ENCODE peak calls at places on chromosomes 16 and 17, in four cellular contexts. E is GM23338, X is tibial artery, Z is IMR-90. W is an unnamed sample.

GRCh38 chr17:31491794-31492171 is 100.3 kb downstream of the RAB11FIP4 start:
- DNase-seq in X (no peak), E (no peak), Z (no peak), W (no peak)

GRCh38 chr17:58329808-58330543 is 1.4 kb upstream of the TSPOAP1 start:
- DNase-seq in E (no peak), Z (no peak), X (no peak), W (peak; percentile 22)

GRCh38 chr16:85555549-85556455 is 57.3 kb upstream of the GSE1 start:
- DNase-seq in Z (no peak), X (no peak), E (peak; percentile 83), W (no peak)

GRCh38 chr16:1981398-1981836 is at the start of gene NOXO1:
- DNase-seq in E (no peak), Z (no peak), X (no peak), W (no peak)

GRCh38 chr17:57862410-57862989 is 12.7 kb upstream of the MRPS23 start:
- DNase-seq in E (peak; percentile 51), Z (no peak), X (no peak), W (no peak)

GRCh38 chr17:52420555-52421078 is 262.1 kb upstream of the CA10 start:
- DNase-seq in Z (no peak), E (no peak), X (no peak), W (no peak)

GRCh38 chr17:8865811-8866210 is 1.7 kb downstream of the PIK3R6 start:
- DNase-seq in Z (no peak), X (peak; percentile 44), E (no peak), W (no peak)

GRCh38 chr17:42554250-42555121 is 1.8 kb downstream of the HSD17B1 start:
- DNase-seq in Z (peak; percentile 76), X (peak; percentile 91), E (peak; percentile 96), W (peak; percentile 63)

GRCh38 chr17:50640701-50641338 is 6.1 kb downstream of the ABCC3 start:
- DNase-seq in X (no peak), Z (no peak), E (no peak), W (no peak)

GRCh38 chr17:68707032-68707431 is 105.9 kb upstream of the FAM20A start:
- DNase-seq in E (peak; percentile 2), X (no peak), Z (peak; percentile 56), W (no peak)

GRCh38 chr16:1468456-1468855 is 6.4 kb downstream of the CLCN7 start:
- DNase-seq in E (no peak), X (no peak), Z (no peak), W (no peak)

GRCh38 chr17:8087075-8087941 is at the start of gene ALOX12B:
- DNase-seq in X (no peak), E (no peak), Z (no peak), W (no peak)

GRCh38 chr17:81040791-81041337 is 5.9 kb downstream of the BAIAP2 start:
- DNase-seq in Z (no peak), X (no peak), E (peak; percentile 82), W (no peak)

GRCh38 chr16:80369559-80369958 is 171.2 kb upstream of the DYNLRB2 start:
- DNase-seq in X (no peak), Z (peak; percentile 60), E (peak; percentile 70), W (no peak)

GRCh38 chr17:6101706-6102105 is 31.5 kb downstream of the WSCD1 start:
- DNase-seq in X (peak; percentile 10), E (peak; percentile 23), Z (no peak), W (no peak)

GRCh38 chr16:75526032-75526790 is 9.7 kb downstream of the CHST5 start:
- DNase-seq in Z (no peak), X (no peak), E (no peak), W (no peak)

DNA sequence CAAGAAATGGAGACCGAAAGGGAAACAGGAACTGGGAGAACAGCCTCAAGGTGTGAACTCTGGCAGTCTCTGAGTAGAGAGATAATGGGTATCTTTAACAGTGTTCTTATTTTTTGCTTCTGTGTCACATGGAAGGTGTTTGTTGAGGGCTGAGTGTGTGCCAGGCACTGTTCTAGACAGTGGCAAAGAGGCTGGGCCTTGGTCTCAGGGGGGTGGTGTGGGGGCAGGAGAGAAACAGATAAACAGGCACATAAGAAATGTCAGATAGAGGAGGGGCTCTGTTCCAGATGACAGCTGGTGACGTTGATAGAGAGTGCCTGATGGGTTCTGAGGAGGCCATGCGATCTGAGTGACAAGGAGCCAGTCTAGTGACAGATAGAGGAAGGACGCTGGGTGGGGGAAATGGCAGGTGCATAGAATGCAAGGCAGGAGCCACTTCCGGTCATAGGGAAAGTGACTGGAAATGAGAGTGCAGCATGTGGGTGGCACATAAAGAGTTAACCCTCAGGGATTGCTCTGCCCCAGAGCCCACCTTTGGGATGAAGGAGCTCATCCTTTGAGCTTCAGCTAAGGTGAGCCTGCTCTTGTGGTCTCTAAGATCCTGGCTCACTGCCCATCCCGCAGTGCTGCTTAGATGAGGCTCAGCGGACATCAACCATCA is 33.9 kb downstream of the EPN2 start:
- DNase-seq in E (no peak), Z (no peak), X (no peak), W (no peak)
- H3K4me1 ChIP-seq in E (peaks cover 5% of the 10 kb centered on the region), Z (peaks cover 7% of the 10 kb centered on the region), X (peaks cover 88% of the 10 kb centered on the region), W (no peaks in the 10 kb centered on the region)

DNA sequence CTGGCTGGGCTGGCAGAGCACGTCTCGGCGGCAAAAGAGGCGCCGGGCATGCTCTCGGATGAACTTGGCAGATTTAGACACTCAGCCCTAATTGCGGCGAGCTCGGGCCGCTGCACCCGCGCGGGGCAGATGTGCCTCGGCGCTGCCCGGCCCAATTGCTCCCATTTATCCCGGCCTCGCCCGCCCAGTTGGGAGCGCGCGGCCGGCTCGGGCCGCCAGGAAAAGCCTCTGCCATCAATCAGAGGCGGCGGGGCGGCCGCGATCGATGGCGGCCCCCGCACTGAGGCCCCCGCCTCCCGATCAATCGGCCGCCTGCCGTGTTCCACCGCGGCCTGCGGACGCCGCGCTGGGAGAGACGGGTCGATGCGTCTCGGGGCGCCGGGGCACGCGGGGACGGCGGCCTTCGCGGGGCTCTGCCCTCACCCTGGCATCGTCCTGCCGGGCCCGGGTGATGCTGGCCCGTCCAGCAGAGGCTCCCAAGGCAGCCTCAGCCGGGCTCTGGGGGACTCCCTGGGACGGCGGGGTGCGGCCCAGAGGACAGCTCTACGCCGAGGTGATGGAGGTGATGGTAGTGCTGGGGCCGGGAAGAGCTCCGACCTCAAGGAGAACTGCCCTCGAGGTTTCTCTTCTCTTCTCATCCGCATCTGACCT is 200.9 kb upstream of the N4BP1 start:
- DNase-seq in X (no peak), E (peak; percentile 52), Z (no peak), W (no peak)
- H3K4me3 ChIP-seq in X (no peak overlapping the region), E (peak overlapping the region; percentile 62), Z (no peak overlapping the region), W (no peak overlapping the region)

DNA sequence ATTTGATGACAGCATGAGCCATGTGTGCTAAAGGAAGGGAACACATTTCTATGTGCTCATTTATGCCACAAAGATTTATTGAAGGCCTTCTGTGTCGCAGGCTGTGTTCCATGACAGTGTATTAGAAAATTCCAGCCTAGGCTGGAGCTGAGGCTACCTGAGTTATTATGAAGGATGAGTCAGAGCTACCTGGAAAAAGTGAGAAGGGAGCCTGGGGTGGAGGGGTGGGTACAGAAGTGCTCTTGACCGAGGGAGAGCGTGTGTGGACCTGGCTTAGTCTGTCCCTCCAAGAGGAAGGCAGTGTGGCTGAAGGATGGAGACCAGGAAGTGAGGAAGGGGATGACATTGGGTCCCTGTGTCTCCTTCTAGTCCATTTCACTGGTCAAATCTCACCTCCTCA is 98.3 kb downstream of the N4BP1 start:
- DNase-seq in X (peak; percentile 41), E (no peak), Z (no peak), W (no peak)
- H3K27ac ChIP-seq in X (no peak overlapping the region), E (no peak overlapping the region), Z (no peak overlapping the region), W (no peak overlapping the region)

GRCh38 chr17:82231562-82232321 is 2.9 kb downstream of the SLC16A3 start:
- DNase-seq in E (peak; percentile 84), Z (peak; percentile 40), X (peak; percentile 89), W (no peak)

GRCh38 chr17:82230627-82231311 is 1.9 kb downstream of the SLC16A3 start:
- DNase-seq in Z (peak; percentile 81), X (peak; percentile 94), E (peak; percentile 85), W (peak; percentile 50)

GRCh38 chr17:82232322-82232785 is 3.5 kb downstream of the SLC16A3 start:
- DNase-seq in X (no peak), Z (no peak), E (no peak), W (no peak)

GRCh38 chr17:82229686-82230626 is 1.1 kb downstream of the SLC16A3 start:
- DNase-seq in X (peak; percentile 70), E (no peak), Z (no peak), W (no peak)

DNA sequence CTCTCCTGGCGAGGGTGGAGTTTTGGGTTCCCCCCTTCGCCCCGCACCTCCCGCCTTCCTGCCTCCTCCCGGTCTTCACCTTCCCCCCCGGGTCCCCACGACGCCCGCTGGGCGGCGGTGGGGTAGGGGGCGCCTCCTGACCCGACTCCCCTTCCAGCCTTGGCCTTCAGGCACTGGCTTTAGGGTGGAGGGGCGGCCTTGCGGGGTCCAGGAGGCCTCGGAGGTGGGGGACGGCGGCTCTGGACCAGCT is 2.4 kb downstream of the SLC16A3 start:
- DNase-seq in Z (no peak), X (no peak), E (no peak), W (no peak)
- H3K4me1 ChIP-seq in Z (peaks cover 39% of the 10 kb centered on the region), X (peaks cover 59% of the 10 kb centered on the region), E (no peaks in the 10 kb centered on the region), W (peaks cover 42% of the 10 kb centered on the region)

GRCh38 chr16:12573730-12574383 is 229.8 kb downstream of the CPPED1 start:
- DNase-seq in Z (no peak), X (peak; percentile 61), E (peak; percentile 79), W (no peak)
- H3K4me3 ChIP-seq in Z (no peak overlapping the region), X (no peak overlapping the region), E (no peak overlapping the region), W (no peak overlapping the region)

GRCh38 chr16:6969594-6969993 is 363.1 kb upstream of the RBFOX1 start:
- DNase-seq in Z (no peak), E (peak; percentile 1), X (no peak), W (no peak)
- H3K27ac ChIP-seq in Z (no peak overlapping the region), E (no peak overlapping the region), X (no peak overlapping the region), W (no peak overlapping the region)

DNA sequence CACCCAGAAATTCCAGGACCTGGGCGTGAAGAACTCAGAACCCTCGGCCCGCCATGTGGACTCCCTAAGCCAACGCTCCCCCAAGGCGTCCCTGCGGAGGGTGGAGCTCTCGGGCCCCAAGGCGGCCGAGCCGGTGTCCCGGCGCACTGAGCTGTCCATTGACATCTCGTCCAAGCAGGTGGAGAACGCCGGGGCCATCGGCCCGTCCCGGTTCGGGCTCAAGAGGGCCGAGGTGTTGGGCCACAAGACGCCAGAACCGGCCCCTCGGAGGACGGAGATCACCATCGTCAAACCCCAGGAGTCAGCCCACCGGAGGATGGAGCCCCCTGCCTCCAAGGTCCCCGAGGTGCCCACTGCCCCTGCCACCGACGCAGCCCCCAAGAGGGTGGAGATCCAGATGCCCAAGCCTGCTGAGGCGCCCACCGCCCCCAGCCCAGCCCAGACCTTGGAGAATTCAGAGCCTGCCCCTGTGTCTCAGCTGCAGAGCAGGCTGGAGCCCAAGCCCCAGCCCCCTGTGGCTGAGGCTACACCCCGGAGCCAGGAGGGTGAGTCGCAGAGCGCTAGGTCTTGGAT is 261.5 kb downstream of the SEC14L1 start:
- DNase-seq in X (no peak), E (no peak), Z (no peak), W (no peak)
- H3K4me1 ChIP-seq in X (peaks cover 70% of the 10 kb centered on the region), E (no peaks in the 10 kb centered on the region), Z (peaks cover 38% of the 10 kb centered on the region), W (peaks cover 81% of the 10 kb centered on the region)

W was measured in effector memory CD4-positive, alpha-beta T cell.